ENCODE peak calls at places on chromosomes 16 and 17, in eight cellular contexts. U is T-helper 2 cell treated with Interferon-gamma antibody and Interleukin-4, amounts not matched to agents 5 μg/mL and 100 μg/mL, for 36 hours; Y is H54; W is left cardiac atrium; T is T-helper 1 cell; E is activated naive CD4-positive, alpha-beta T cell treated with anti-CD3 and anti-CD28 coated beads, Interleukin-2, amount 10 ng/mL, durations not matched to agents 7 days and 5 days; Z is CD4-positive, alpha-beta T cell; V is naive B cell. A is an unnamed sample.

GRCh38 chr17:79496422-79497005 is 114.3 kb downstream of the RBFOX3 start:
- DNase-seq in U (no peak), Y (no peak), W (no peak), T (no peak), E (no peak), Z (no peak), V (no peak), A (no peak)

GRCh38 chr17:83088451-83089321 is 9.3 kb downstream of the METRNL start:
- DNase-seq in U (no peak), Y (no peak), W (no peak), T (no peak), E (no peak), Z (no peak), V (no peak), A (no peak)

GRCh38 chr17:63698381-63698885 is 1.5 kb downstream of the LIMD2 start:
- DNase-seq in U (peak), Y (no peak), W (peak), T (no peak), E (peak), Z (no peak), V (no peak), A (no peak)

GRCh38 chr16:66250686-66251405 is 115.6 kb upstream of the CDH5 start:
- DNase-seq in U (no peak), Y (no peak), W (peak), T (no peak), E (no peak), Z (no peak), V (no peak), A (peak)

GRCh38 chr17:68101075-68101991 is 65.8 kb downstream of the KPNA2 start:
- DNase-seq in U (peak), Y (peak), W (peak), T (peak), E (peak), Z (peak), V (peak), A (peak)

GRCh38 chr17:77324227-77324626 is 183.5 kb downstream of the SEC14L1 start:
- DNase-seq in U (no peak), Y (no peak), W (no peak), T (no peak), E (no peak), Z (no peak), V (no peak), A (no peak)

GRCh38 chr16:29198731-29199521 is 207.6 kb downstream of the NPIPB11 start:
- DNase-seq in U (no peak), Y (no peak), W (no peak), T (no peak), E (no peak), Z (no peak), V (no peak), A (no peak)

GRCh38 chr16:53775821-53776431 is 72.0 kb downstream of the FTO start:
- DNase-seq in U (no peak), Y (peak), W (peak), T (no peak), E (no peak), Z (no peak), V (no peak), A (no peak)

GRCh38 chr16:71658771-71659170 is 32.8 kb downstream of the MARVELD3 start:
- DNase-seq in U (no peak), Y (no peak), W (no peak), T (no peak), E (no peak), Z (no peak), V (no peak), A (no peak)

GRCh38 chr16:77422196-77422784 is 12.5 kb downstream of the ADAMTS18 start:
- DNase-seq in U (no peak), Y (no peak), W (no peak), T (no peak), E (no peak), Z (no peak), V (no peak), A (no peak)

GRCh38 chr16:82061861-82062525 is 26.9 kb downstream of the HSD17B2 start:
- DNase-seq in U (peak), Y (no peak), W (no peak), T (no peak), E (peak), Z (no peak), V (peak), A (no peak)

GRCh38 chr17:9587969-9588656 is 11.7 kb downstream of the CFAP52 start:
- DNase-seq in U (no peak), Y (no peak), W (no peak), T (no peak), E (no peak), Z (no peak), V (no peak), A (no peak)

GRCh38 chr16:64122177-64122576 is 999.7 kb downstream of the CDH11 start:
- DNase-seq in U (no peak), Y (no peak), W (no peak), T (no peak), E (no peak), Z (no peak), V (no peak), A (no peak)

GRCh38 chr17:18141210-18141803 is 32.8 kb downstream of the MYO15A start:
- DNase-seq in U (peak), Y (no peak), W (no peak), T (peak), E (peak), Z (no peak), V (peak), A (no peak)

GRCh38 chr16:30715777-30716445 is 16.9 kb downstream of the SRCAP start:
- DNase-seq in U (peak), Y (no peak), W (no peak), T (peak), E (peak), Z (no peak), V (no peak), A (no peak)

GRCh38 chr16:67537270-67537635 is 8.6 kb downstream of the RIPOR1 start:
- DNase-seq in U (peak), Y (no peak), W (peak), T (no peak), E (peak), Z (no peak), V (peak), A (peak)

GRCh38 chr17:47905221-47905733 is 9.2 kb downstream of the SP2 start:
- DNase-seq in U (no peak), Y (no peak), W (peak), T (no peak), E (no peak), Z (no peak), V (no peak), A (peak)

GRCh38 chr17:38943607-38944006 is 18.2 kb downstream of the LASP1NB start:
- DNase-seq in U (no peak), Y (no peak), W (no peak), T (no peak), E (no peak), Z (no peak), V (no peak), A (no peak)

GRCh38 chr17:34255841-34256240 is 756 bp downstream of the CCL2 start:
- DNase-seq in U (no peak), Y (no peak), W (no peak), T (no peak), E (no peak), Z (no peak), V (no peak), A (no peak)

GRCh38 chr17:36463916-36464764 is 22.3 kb upstream of the ZNHIT3 start:
- DNase-seq in U (peak), Y (peak), W (peak), T (no peak), E (peak), Z (peak), V (no peak), A (no peak)

GRCh38 chr17:77266891-77267341 is 126.1 kb downstream of the SEC14L1 start:
- DNase-seq in U (no peak), Y (no peak), W (no peak), T (no peak), E (no peak), Z (no peak), V (no peak), A (no peak)

GRCh38 chr17:28963212-28963611 is 11.9 kb upstream of the PHF12 start:
- DNase-seq in U (no peak), Y (no peak), W (peak), T (no peak), E (no peak), Z (no peak), V (no peak), A (no peak)

GRCh38 chr17:6456914-6457687 is 12.8 kb downstream of the PIMREG start:
- DNase-seq in U (no peak), Y (peak), W (peak), T (no peak), E (no peak), Z (no peak), V (no peak), A (no peak)

GRCh38 chr16:70304892-70305448 is 6.0 kb downstream of the DDX19B start:
- DNase-seq in U (no peak), Y (no peak), W (no peak), T (no peak), E (no peak), Z (no peak), V (no peak), A (no peak)

GRCh38 chr17:21140911-21141310 is 14.1 kb downstream of the DHRS7B start:
- DNase-seq in U (no peak), Y (no peak), W (no peak), T (no peak), E (no peak), Z (no peak), V (no peak), A (no peak)

GRCh38 chr16:15055141-15056053 is 477 bp downstream of the NTAN1 start:
- DNase-seq in U (no peak), Y (peak), W (peak), T (peak), E (peak), Z (no peak), V (peak), A (peak)

GRCh38 chr16:73713817-73714495 is 582.7 kb upstream of the PSMD7 start:
- DNase-seq in U (no peak), Y (peak), W (no peak), T (no peak), E (no peak), Z (no peak), V (no peak), A (peak)

GRCh38 chr16:22300427-22301071 is 3.3 kb downstream of the POLR3E start:
- DNase-seq in U (peak), Y (peak), W (peak), T (peak), E (peak), Z (peak), V (peak), A (peak)

GRCh38 chr17:78875738-78876597 is 27.0 kb downstream of the CEP295NL start:
- DNase-seq in U (no peak), Y (no peak), W (no peak), T (no peak), E (no peak), Z (no peak), V (no peak), A (no peak)

GRCh38 chr17:76390003-76390421 is 5.6 kb downstream of the SPHK1 start:
- DNase-seq in U (no peak), Y (no peak), W (no peak), T (no peak), E (no peak), Z (no peak), V (no peak), A (no peak)

GRCh38 chr16:1413684-1414531 is 596 bp downstream of the UNKL start:
- DNase-seq in U (peak), Y (no peak), W (peak), T (peak), E (peak), Z (peak), V (peak), A (no peak)

GRCh38 chr17:78780335-78780734 is 1.7 kb downstream of the CYTH1 start:
- DNase-seq in U (no peak), Y (no peak), W (no peak), T (no peak), E (peak), Z (no peak), V (no peak), A (no peak)

GRCh38 chr16:53080345-53081031 is 25.7 kb downstream of the CHD9 start:
- DNase-seq in U (no peak), Y (peak), W (peak), T (no peak), E (no peak), Z (no peak), V (no peak), A (no peak)

GRCh38 chr16:87101903-87102302 is 215.3 kb downstream of the C16orf95 start:
- DNase-seq in U (no peak), Y (no peak), W (no peak), T (no peak), E (no peak), Z (no peak), V (no peak), A (no peak)

GRCh38 chr17:50265690-50266306 is 8.5 kb upstream of the TMEM92 start:
- DNase-seq in U (no peak), Y (no peak), W (no peak), T (no peak), E (peak), Z (no peak), V (no peak), A (no peak)

GRCh38 chr16:87431926-87432325 is 39.8 kb downstream of the MAP1LC3B start:
- DNase-seq in U (no peak), Y (peak), W (no peak), T (no peak), E (no peak), Z (no peak), V (no peak), A (no peak)

GRCh38 chr16:64253114-64253513 is 868.7 kb downstream of the CDH11 start:
- DNase-seq in U (no peak), Y (no peak), W (no peak), T (no peak), E (no peak), Z (no peak), V (no peak), A (no peak)

GRCh38 chr17:5011928-5012327 is 14.2 kb downstream of the KIF1C start:
- DNase-seq in U (peak), Y (peak), W (no peak), T (no peak), E (no peak), Z (no peak), V (no peak), A (no peak)

A was measured in substantia nigra.